ENCODE peak calls at places on chromosomes 1 and 21, in five cellular contexts. D, X, T, U and H are unnamed samples.

GRCh38 chr21:34282223-34282622 is 81.6 kb upstream of the KCNE2 start:
- DNase-seq in D (no peak), X (no peak), T (no peak), U (no peak), H (no peak)

GRCh38 chr21:41831453-41831831 is 47.7 kb downstream of the PRDM15 start:
- DNase-seq in D (no peak), X (no peak), T (no peak), U (no peak), H (no peak)

GRCh38 chr1:240190881-240191385 is 99.2 kb downstream of the FMN2 start:
- DNase-seq in D (peak; percentile 97), X (no peak), T (peak; percentile 92), U (peak; percentile 89), H (no peak)

GRCh38 chr1:68221971-68222355 is 10.4 kb downstream of the WLS start:
- DNase-seq in D (no peak), X (no peak), T (no peak), U (peak; percentile 22), H (no peak)

GRCh38 chr1:27519341-27520258 is 29.6 kb upstream of the WASF2 start:
- DNase-seq in D (no peak), X (no peak), T (no peak), U (no peak), H (no peak)

GRCh38 chr1:155294520-155295182 is 6.6 kb downstream of the PKLR start:
- DNase-seq in D (no peak), X (no peak), T (no peak), U (no peak), H (no peak)

GRCh38 chr1:190175320-190175719 is 302.3 kb downstream of the BRINP3 start:
- DNase-seq in D (no peak), X (no peak), T (no peak), U (peak; percentile 28), H (no peak)

GRCh38 chr1:1157426-1157913 is 16.2 kb upstream of the TTLL10 start:
- DNase-seq in D (peak; percentile 60), X (peak; percentile 75), T (peak; percentile 44), U (peak; percentile 93), H (no peak)

GRCh38 chr1:43934279-43934985 is 831 bp downstream of the ARTN start:
- DNase-seq in D (no peak), X (peak; percentile 92), T (no peak), U (peak; percentile 68), H (peak; percentile 67)

DNA sequence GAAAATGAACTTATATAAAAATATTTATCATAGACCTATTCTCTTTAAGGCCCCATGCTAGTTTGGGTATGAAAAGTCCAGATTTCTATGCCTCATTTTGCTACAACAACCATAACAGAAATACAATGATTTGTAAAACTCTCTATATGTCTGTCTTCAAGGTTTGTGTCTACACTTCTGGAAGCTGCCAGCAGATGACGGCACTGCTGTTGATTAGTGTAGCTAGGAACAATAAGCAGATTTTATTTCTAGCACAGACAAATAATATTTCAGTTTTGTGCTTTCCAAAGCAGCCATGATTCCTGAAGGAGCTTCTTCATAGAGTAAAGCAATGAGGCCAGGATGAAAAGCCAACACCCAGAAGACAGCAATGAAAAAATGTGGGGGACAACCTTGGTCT is 779.6 kb upstream of the ADGRL2 start:
- DNase-seq in D (no peak), X (no peak), T (no peak), U (no peak), H (no peak)
- TF ChIP-seq CTCF in D (peak; percentile 44), X (no peak), T (no peak), U (no peak), H (no peak)

GRCh38 chr21:43317959-43318358 is 109.0 kb downstream of the SIK1 start:
- DNase-seq in D (no peak), X (no peak), T (no peak), U (no peak), H (no peak)
- TF ChIP-seq CTCF in D (no peak), X (no peak), T (no peak), U (no peak), H (no peak)

GRCh38 chr1:170200665-170201397 is 55.1 kb downstream of the NTMT2 start:
- DNase-seq in D (peak; percentile 18), X (no peak), T (no peak), U (no peak), H (no peak)
- TF ChIP-seq CTCF in D (peak; percentile 33), X (no peak), T (no peak), U (no peak), H (no peak)

DNA sequence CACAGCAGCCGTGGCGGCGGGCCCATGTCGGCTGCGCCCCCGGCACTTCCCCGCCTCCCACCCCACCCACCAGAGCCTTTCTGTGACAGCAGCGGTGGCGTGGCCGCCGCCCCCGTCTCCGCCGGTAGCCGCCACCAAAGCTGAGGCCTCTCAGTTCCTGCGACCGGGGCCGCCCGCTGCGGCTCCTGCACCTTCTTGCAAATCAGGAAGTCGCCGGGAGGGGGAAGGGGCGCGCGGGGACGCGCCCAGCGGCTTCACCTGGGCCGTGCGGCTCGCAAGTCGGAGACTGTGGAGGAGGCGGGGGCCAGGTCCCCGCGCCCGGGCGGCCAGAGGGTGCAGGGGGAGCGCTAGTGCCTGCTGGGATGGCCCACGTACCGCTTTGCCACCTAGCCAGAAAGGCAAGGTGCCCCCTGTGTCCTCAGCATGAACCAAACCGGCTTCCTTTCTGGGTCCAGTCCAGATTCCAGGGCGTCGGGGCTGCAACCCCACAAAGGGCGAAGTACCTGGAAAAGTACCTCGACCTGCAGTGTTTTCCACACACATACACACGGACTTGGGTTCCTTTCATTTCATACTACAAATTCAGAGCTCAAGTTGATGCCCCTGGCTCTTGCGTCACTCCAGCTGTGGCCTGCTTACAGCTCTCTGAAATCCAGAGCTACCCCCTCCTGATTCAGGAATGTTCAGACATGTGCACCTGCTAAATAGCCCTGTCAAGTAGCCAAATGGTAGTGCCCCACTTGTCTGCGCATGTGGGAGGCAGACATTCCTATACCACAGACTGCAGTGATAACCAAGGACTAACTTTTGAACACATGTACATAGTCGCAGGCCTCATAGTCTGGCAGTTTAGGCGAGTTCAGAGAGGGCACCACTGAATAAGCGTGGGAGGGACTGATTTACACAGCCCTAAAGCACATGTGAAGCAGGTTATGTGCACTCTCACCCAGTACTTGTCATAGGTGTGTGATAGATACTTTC is at the start of gene DENND1B:
- DNase-seq in D (no peak), X (peak; percentile 83), T (no peak), U (peak; percentile 84), H (peak; percentile 82)
- TF ChIP-seq CTCF in D (no peak), X (no peak), T (no peak), U (no peak), H (peak; percentile 41)

DNA sequence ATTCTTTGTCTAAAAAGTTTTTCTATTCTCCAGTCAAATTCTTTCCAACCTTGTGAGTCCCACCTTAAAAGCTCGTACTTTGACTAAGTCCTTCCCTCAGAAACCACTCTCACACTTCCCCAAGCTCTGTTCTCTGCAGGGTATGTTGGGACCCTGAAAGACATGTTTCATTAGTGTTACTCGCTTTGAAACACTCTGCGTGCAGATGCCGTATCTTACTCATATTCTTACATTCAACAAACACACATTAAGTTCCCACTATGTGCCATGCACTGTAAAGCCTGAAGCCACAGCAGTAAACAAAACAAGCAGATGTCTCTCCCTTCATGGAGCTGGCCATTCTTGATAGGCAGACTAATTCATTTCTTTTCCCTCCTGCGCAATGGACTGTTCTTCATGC is 229.7 kb downstream of the RERE start:
- DNase-seq in D (no peak), X (no peak), T (no peak), U (no peak), H (no peak)
- TF ChIP-seq CTCF in D (no peak), X (no peak), T (no peak), U (no peak), H (no peak)